ENCODE peak calls at places on chromosomes 12 and 14, in ten cellular contexts. One of them, this sample, is unnamed.

GRCh38 chr14:77000340-77001235 is 27.9 kb downstream of the IRF2BPL start:
- DNase-seq in heart right ventricle: no peak
- DNase-seq in NCI-H1436: peak
- DNase-seq in endothelial cell: no peak
- DNase-seq in T-helper 22 cell: no peak
- DNase-seq in stimulated activated naive B cell treated with anti-CD40 and anti-IgM and Interleukin-4, amounts not matched to agents 10 μg/mL and 1 μg/mL and 100 μg/mL, for 72 hours: peak
- DNase-seq in activated CD4-positive, alpha-beta T cell treated with anti-CD3 and anti-CD28 coated beads for 1 hour: no peak
- DNase-seq in NCI-H187: peak
- DNase-seq in AG10803: peak
- DNase-seq in HuH-7.5: no peak
- DNase-seq in this sample: no peak

GRCh38 chr12:53940448-53941014 is 1.9 kb downstream of the HOXC13 start:
- DNase-seq in heart right ventricle: no peak
- DNase-seq in NCI-H1436: no peak
- DNase-seq in endothelial cell: no peak
- DNase-seq in T-helper 22 cell: no peak
- DNase-seq in stimulated activated naive B cell treated with anti-CD40 and anti-IgM and Interleukin-4, amounts not matched to agents 10 μg/mL and 1 μg/mL and 100 μg/mL, for 72 hours: no peak
- DNase-seq in activated CD4-positive, alpha-beta T cell treated with anti-CD3 and anti-CD28 coated beads for 1 hour: no peak
- DNase-seq in NCI-H187: no peak
- DNase-seq in AG10803: no peak
- DNase-seq in HuH-7.5: no peak
- DNase-seq in this sample: no peak

GRCh38 chr12:7150356-7150755 is 20.2 kb downstream of the CLSTN3 start:
- DNase-seq in heart right ventricle: no peak
- DNase-seq in NCI-H1436: no peak
- DNase-seq in endothelial cell: no peak
- DNase-seq in T-helper 22 cell: no peak
- DNase-seq in stimulated activated naive B cell treated with anti-CD40 and anti-IgM and Interleukin-4, amounts not matched to agents 10 μg/mL and 1 μg/mL and 100 μg/mL, for 72 hours: no peak
- DNase-seq in activated CD4-positive, alpha-beta T cell treated with anti-CD3 and anti-CD28 coated beads for 1 hour: no peak
- DNase-seq in NCI-H187: no peak
- DNase-seq in AG10803: no peak
- DNase-seq in HuH-7.5: no peak
- DNase-seq in this sample: no peak

GRCh38 chr14:77026930-77027537 is 1.5 kb downstream of the IRF2BPL start:
- DNase-seq in heart right ventricle: peak
- DNase-seq in NCI-H1436: no peak
- DNase-seq in endothelial cell: peak
- DNase-seq in T-helper 22 cell: peak
- DNase-seq in stimulated activated naive B cell treated with anti-CD40 and anti-IgM and Interleukin-4, amounts not matched to agents 10 μg/mL and 1 μg/mL and 100 μg/mL, for 72 hours: peak
- DNase-seq in activated CD4-positive, alpha-beta T cell treated with anti-CD3 and anti-CD28 coated beads for 1 hour: peak
- DNase-seq in NCI-H187: no peak
- DNase-seq in AG10803: peak
- DNase-seq in HuH-7.5: peak
- DNase-seq in this sample: no peak

GRCh38 chr14:105028251-105028927 is 7.5 kb upstream of the CDCA4 start:
- DNase-seq in heart right ventricle: no peak
- DNase-seq in NCI-H1436: no peak
- DNase-seq in endothelial cell: no peak
- DNase-seq in T-helper 22 cell: no peak
- DNase-seq in stimulated activated naive B cell treated with anti-CD40 and anti-IgM and Interleukin-4, amounts not matched to agents 10 μg/mL and 1 μg/mL and 100 μg/mL, for 72 hours: no peak
- DNase-seq in activated CD4-positive, alpha-beta T cell treated with anti-CD3 and anti-CD28 coated beads for 1 hour: no peak
- DNase-seq in NCI-H187: no peak
- DNase-seq in AG10803: peak
- DNase-seq in HuH-7.5: no peak
- DNase-seq in this sample: no peak

GRCh38 chr14:64604001-64604400 is 54.2 kb downstream of the PPP1R36 start:
- DNase-seq in heart right ventricle: no peak
- DNase-seq in NCI-H1436: no peak
- DNase-seq in endothelial cell: no peak
- DNase-seq in T-helper 22 cell: no peak
- DNase-seq in stimulated activated naive B cell treated with anti-CD40 and anti-IgM and Interleukin-4, amounts not matched to agents 10 μg/mL and 1 μg/mL and 100 μg/mL, for 72 hours: no peak
- DNase-seq in activated CD4-positive, alpha-beta T cell treated with anti-CD3 and anti-CD28 coated beads for 1 hour: no peak
- DNase-seq in NCI-H187: no peak
- DNase-seq in AG10803: no peak
- DNase-seq in HuH-7.5: no peak
- DNase-seq in this sample: no peak

GRCh38 chr14:84254205-84254788 is 1275.6 kb upstream of the FLRT2 start:
- DNase-seq in heart right ventricle: peak
- DNase-seq in NCI-H1436: no peak
- DNase-seq in endothelial cell: peak
- DNase-seq in T-helper 22 cell: no peak
- DNase-seq in stimulated activated naive B cell treated with anti-CD40 and anti-IgM and Interleukin-4, amounts not matched to agents 10 μg/mL and 1 μg/mL and 100 μg/mL, for 72 hours: no peak
- DNase-seq in activated CD4-positive, alpha-beta T cell treated with anti-CD3 and anti-CD28 coated beads for 1 hour: no peak
- DNase-seq in NCI-H187: no peak
- DNase-seq in AG10803: no peak
- DNase-seq in HuH-7.5: no peak
- DNase-seq in this sample: peak

GRCh38 chr12:96890331-96890730 is 16.7 kb upstream of the NEDD1 start:
- DNase-seq in heart right ventricle: no peak
- DNase-seq in NCI-H1436: no peak
- DNase-seq in endothelial cell: no peak
- DNase-seq in T-helper 22 cell: no peak
- DNase-seq in stimulated activated naive B cell treated with anti-CD40 and anti-IgM and Interleukin-4, amounts not matched to agents 10 μg/mL and 1 μg/mL and 100 μg/mL, for 72 hours: no peak
- DNase-seq in activated CD4-positive, alpha-beta T cell treated with anti-CD3 and anti-CD28 coated beads for 1 hour: no peak
- DNase-seq in NCI-H187: no peak
- DNase-seq in AG10803: peak
- DNase-seq in HuH-7.5: no peak
- DNase-seq in this sample: no peak

GRCh38 chr14:52447236-52447635 is 105.1 kb downstream of the TXNDC16 start:
- DNase-seq in heart right ventricle: no peak
- DNase-seq in NCI-H1436: no peak
- DNase-seq in endothelial cell: no peak
- DNase-seq in T-helper 22 cell: no peak
- DNase-seq in stimulated activated naive B cell treated with anti-CD40 and anti-IgM and Interleukin-4, amounts not matched to agents 10 μg/mL and 1 μg/mL and 100 μg/mL, for 72 hours: no peak
- DNase-seq in activated CD4-positive, alpha-beta T cell treated with anti-CD3 and anti-CD28 coated beads for 1 hour: no peak
- DNase-seq in NCI-H187: no peak
- DNase-seq in AG10803: no peak
- DNase-seq in HuH-7.5: no peak
- DNase-seq in this sample: no peak

GRCh38 chr12:20369164-20370000 is 1.0 kb downstream of the PDE3A start:
- DNase-seq in heart right ventricle: peak
- DNase-seq in NCI-H1436: no peak
- DNase-seq in endothelial cell: peak
- DNase-seq in T-helper 22 cell: no peak
- DNase-seq in stimulated activated naive B cell treated with anti-CD40 and anti-IgM and Interleukin-4, amounts not matched to agents 10 μg/mL and 1 μg/mL and 100 μg/mL, for 72 hours: no peak
- DNase-seq in activated CD4-positive, alpha-beta T cell treated with anti-CD3 and anti-CD28 coated beads for 1 hour: no peak
- DNase-seq in NCI-H187: no peak
- DNase-seq in AG10803: peak
- DNase-seq in HuH-7.5: peak
- DNase-seq in this sample: peak

GRCh38 chr12:25283006-25283405 is 32.3 kb upstream of the KRAS start:
- DNase-seq in heart right ventricle: no peak
- DNase-seq in NCI-H1436: no peak
- DNase-seq in endothelial cell: no peak
- DNase-seq in T-helper 22 cell: no peak
- DNase-seq in stimulated activated naive B cell treated with anti-CD40 and anti-IgM and Interleukin-4, amounts not matched to agents 10 μg/mL and 1 μg/mL and 100 μg/mL, for 72 hours: no peak
- DNase-seq in activated CD4-positive, alpha-beta T cell treated with anti-CD3 and anti-CD28 coated beads for 1 hour: no peak
- DNase-seq in NCI-H187: no peak
- DNase-seq in AG10803: no peak
- DNase-seq in HuH-7.5: no peak
- DNase-seq in this sample: no peak

This sample was measured in NCI-H1930.